ENCODE peak calls at places on chromosomes 6 and 20, in six cellular contexts. K is NCI-H2107; Z is foreskin fibroblast; X is effector memory CD8-positive, alpha-beta T cell; T is ascending aorta; S is NCI-H524. G is an unnamed sample.

GRCh38 chr6:73024598-73024997 is 200.7 kb downstream of the KHDC1L start:
- DNase-seq in K (no peak), Z (no peak), X (no peak), T (no peak), S (no peak), G (no peak)

GRCh38 chr20:33042430-33042829 is 11.0 kb downstream of the BPIFB6 start:
- DNase-seq in K (no peak), Z (no peak), X (no peak), T (no peak), S (no peak), G (no peak)

GRCh38 chr6:4008324-4009047 is 70.5 kb downstream of the FAM217A start:
- DNase-seq in K (no peak), Z (peak), X (peak), T (no peak), S (peak), G (no peak)

GRCh38 chr6:165702669-165703068 is 39.6 kb upstream of the PDE10A start:
- DNase-seq in K (no peak), Z (no peak), X (no peak), T (no peak), S (no peak), G (no peak)

GRCh38 chr20:58911309-58911708 is 58.8 kb downstream of the GNAS start:
- DNase-seq in K (no peak), Z (no peak), X (no peak), T (no peak), S (no peak), G (no peak)

GRCh38 chr6:40359808-40360207 is 227.4 kb downstream of the LRFN2 start:
- DNase-seq in K (no peak), Z (no peak), X (no peak), T (no peak), S (no peak), G (no peak)

GRCh38 chr6:35258336-35258735 is 1.2 kb upstream of the ZNF76 start:
- DNase-seq in K (no peak), Z (no peak), X (no peak), T (no peak), S (no peak), G (no peak)

GRCh38 chr20:12113468-12114371 is 196.0 kb downstream of the BTBD3 start:
- DNase-seq in K (no peak), Z (peak), X (no peak), T (no peak), S (no peak), G (no peak)

GRCh38 chr20:32535953-32536823 is 48.9 kb downstream of the NOL4L start:
- DNase-seq in K (peak), Z (no peak), X (peak), T (no peak), S (peak), G (peak)

GRCh38 chr6:131061771-131062160 is 1.3 kb downstream of the EPB41L2 start:
- DNase-seq in K (no peak), Z (no peak), X (no peak), T (no peak), S (peak), G (no peak)

GRCh38 chr6:7196685-7197283 is 89.0 kb downstream of the RREB1 start:
- DNase-seq in K (no peak), Z (no peak), X (no peak), T (no peak), S (no peak), G (no peak)

GRCh38 chr6:162478191-162478642 is 249.3 kb downstream of the PRKN start:
- DNase-seq in K (no peak), Z (no peak), X (no peak), T (no peak), S (peak), G (no peak)

GRCh38 chr6:168181316-168181715 is 102.3 kb upstream of the FRMD1 start:
- DNase-seq in K (no peak), Z (no peak), X (no peak), T (no peak), S (no peak), G (no peak)

GRCh38 chr20:33338465-33339258 is 55.6 kb downstream of the BPIFB1 start:
- DNase-seq in K (no peak), Z (no peak), X (no peak), T (no peak), S (no peak), G (no peak)

GRCh38 chr20:24502184-24502583 is 32.8 kb downstream of the SYNDIG1 start:
- DNase-seq in K (no peak), Z (peak), X (no peak), T (no peak), S (peak), G (peak)

GRCh38 chr6:54717849-54718455 is 128.6 kb upstream of the FAM83B start:
- DNase-seq in K (no peak), Z (peak), X (no peak), T (no peak), S (peak), G (no peak)

GRCh38 chr20:33065785-33066184 is 12.1 kb downstream of the BPIFB3 start:
- DNase-seq in K (no peak), Z (no peak), X (no peak), T (no peak), S (no peak), G (no peak)

GRCh38 chr6:137879301-137879700 is 12.2 kb downstream of the TNFAIP3 start:
- DNase-seq in K (no peak), Z (no peak), X (no peak), T (no peak), S (no peak), G (no peak)

GRCh38 chr6:138774370-138774769 is 801 bp downstream of the CCDC28A start:
- DNase-seq in K (no peak), Z (no peak), X (no peak), T (no peak), S (peak), G (no peak)

GRCh38 chr6:2132416-2132815 is 113.0 kb downstream of the GMDS start:
- DNase-seq in K (no peak), Z (peak), X (no peak), T (no peak), S (no peak), G (no peak)

GRCh38 chr6:33768644-33769120 is 20.2 kb downstream of the LEMD2 start:
- DNase-seq in K (no peak), Z (peak), X (peak), T (no peak), S (peak), G (peak)

GRCh38 chr20:1526896-1527295 is 30.6 kb downstream of the SIRPD start:
- DNase-seq in K (no peak), Z (no peak), X (no peak), T (no peak), S (no peak), G (no peak)

GRCh38 chr6:29853245-29853644 is 25.6 kb downstream of the HLA-G start:
- DNase-seq in K (no peak), Z (no peak), X (no peak), T (no peak), S (no peak), G (no peak)